ENCODE peak calls at places on chromosomes 6 and 20, in seven cellular contexts. N is ascending aorta, A is tibial nerve, F is Right ventricle myocardium inferior, S is upper lobe of right lung, R is uterus, P is vagina. V is an unnamed sample.

GRCh38 chr6:38012573-38012972 is 193.0 kb downstream of the ZFAND3 start:
- DNase-seq in P (no peak), S (no peak), R (no peak), F (no peak), N (no peak), A (no peak), V (no peak)

GRCh38 chr20:13331536-13331935 is 110.5 kb downstream of the ISM1 start:
- DNase-seq in S (no peak), A (no peak), P (no peak), R (no peak), F (no peak), N (no peak), V (no peak)

GRCh38 chr20:653110-653589 is at the start of gene SRXN1:
- DNase-seq in F (peak; percentile 97), P (peak; percentile 89), A (peak; percentile 77), R (peak; percentile 89), N (peak; percentile 95), S (peak; percentile 97), V (peak; percentile 97)

GRCh38 chr20:4472906-4473305 is 248.8 kb upstream of the PRND start:
- DNase-seq in F (no peak), S (no peak), P (no peak), A (no peak), N (no peak), R (no peak), V (no peak)

GRCh38 chr20:58891076-58891685 is 38.7 kb downstream of the GNAS start:
- DNase-seq in R (peak; percentile 79), F (peak; percentile 90), P (peak; percentile 87), N (peak; percentile 83), A (peak; percentile 61), S (peak; percentile 93), V (peak; percentile 95)

GRCh38 chr6:28725890-28726348 is 197.9 kb downstream of the TRIM27 start:
- DNase-seq in F (no peak), P (no peak), R (no peak), A (no peak), S (no peak), N (no peak), V (no peak)

GRCh38 chr6:41119508-41119907 is 34.6 kb downstream of the TREML1 start:
- DNase-seq in S (no peak), N (no peak), A (no peak), F (no peak), R (no peak), P (no peak), V (no peak)

GRCh38 chr6:150195996-150196417 is 53.2 kb downstream of the PPP1R14C start:
- DNase-seq in S (no peak), R (no peak), F (no peak), P (no peak), A (no peak), N (no peak), V (no peak)

GRCh38 chr6:14371530-14371929 is 254.0 kb downstream of the CD83 start:
- DNase-seq in N (no peak), S (no peak), A (no peak), R (no peak), P (no peak), F (no peak), V (no peak)

GRCh38 chr6:140744648-140745320 is 1370.3 kb upstream of the CITED2 start:
- DNase-seq in P (no peak), N (no peak), R (no peak), S (no peak), F (no peak), A (no peak), V (no peak)

GRCh38 chr6:36539814-36540568 is 7.3 kb downstream of the STK38 start:
- DNase-seq in N (no peak), P (no peak), S (no peak), R (no peak), A (no peak), F (no peak), V (no peak)

GRCh38 chr6:108009894-108010293 is 51.9 kb upstream of the SEC63 start:
- DNase-seq in F (no peak), S (no peak), R (no peak), N (no peak), P (no peak), A (no peak), V (no peak)

GRCh38 chr6:41529049-41529448 is 17.1 kb upstream of the FOXP4 start:
- DNase-seq in S (no peak), F (no peak), A (no peak), P (no peak), R (no peak), N (no peak), V (no peak)

GRCh38 chr6:130018830-130019795 is 732 bp downstream of the L3MBTL3 start:
- DNase-seq in S (no peak), P (no peak), R (peak; percentile 32), N (peak; percentile 64), A (no peak), F (peak; percentile 79), V (peak; percentile 89)